ENCODE peak calls at places on chromosomes 6 and 20, in seven cellular contexts. Z is H1, L is K562, Q is GM12891, T is GM12878, V is HepG2, D is SK-N-SH. H is an unnamed sample.
A peak's percentile ranks its signal among the peaks of the same experiment; 100 is the strongest.

GRCh38 chr6:138162104-138162946 is 586 bp downstream of the ARFGEF3 start:
- DNase-seq in Z (no peak), L (no peak), Q (no peak), T (no peak), V (no peak), D (peak; percentile 15), H (peak; percentile 13)

GRCh38 chr6:85460951-85461805 is 11.3 kb downstream of the NT5E start:
- DNase-seq in Z (no peak), L (no peak), Q (no peak), T (peak; percentile 85), V (peak; percentile 45), D (no peak), H (no peak)

GRCh38 chr20:1874534-1875168 is 20.6 kb upstream of the SIRPA start:
- DNase-seq in Z (no peak), L (no peak), Q (no peak), T (no peak), V (peak; percentile 81), D (no peak), H (no peak)

GRCh38 chr6:88728756-88729155 is 234.7 kb downstream of the RNGTT start:
- DNase-seq in Z (peak; percentile 43), L (no peak), Q (no peak), T (no peak), V (no peak), D (no peak), H (no peak)

GRCh38 chr6:9292975-9293374 is 857.6 kb upstream of the SLC35B3 start:
- DNase-seq in Z (no peak), L (no peak), Q (no peak), T (no peak), V (no peak), D (no peak), H (no peak)

GRCh38 chr6:5249451-5250122 is 11.2 kb downstream of the LYRM4 start:
- DNase-seq in Z (no peak), L (no peak), Q (no peak), T (no peak), V (no peak), D (no peak), H (no peak)

GRCh38 chr20:63752411-63753101 is 13.0 kb downstream of the SLC2A4RG start:
- DNase-seq in Z (no peak), L (peak; percentile 76), Q (peak; percentile 13), T (no peak), V (no peak), D (peak; percentile 51), H (no peak)

GRCh38 chr20:57440678-57441509 is 49.7 kb downstream of the RBM38 start:
- DNase-seq in Z (no peak), L (no peak), Q (no peak), T (no peak), V (no peak), D (peak; percentile 88), H (no peak)

GRCh38 chr20:7926767-7927166 is 13.5 kb downstream of the HAO1 start:
- DNase-seq in Z (no peak), L (no peak), Q (no peak), T (no peak), V (peak; percentile 23), D (peak; percentile 10), H (no peak)

GRCh38 chr6:142926177-142926493 is 18.8 kb downstream of the HIVEP2 start:
- DNase-seq in Z (no peak), L (no peak), Q (no peak), T (no peak), V (no peak), D (no peak), H (no peak)

GRCh38 chr6:123829302-123829953 is 25.8 kb downstream of the NKAIN2 start:
- DNase-seq in Z (no peak), L (no peak), Q (no peak), T (no peak), V (no peak), D (no peak), H (no peak)

GRCh38 chr20:478949-479429 is 16.7 kb upstream of the TBC1D20 start:
- DNase-seq in Z (no peak), L (peak; percentile 29), Q (peak; percentile 25), T (no peak), V (peak; percentile 84), D (peak; percentile 56), H (peak; percentile 23)

GRCh38 chr6:19478992-19479391 is 358.2 kb upstream of the ID4 start:
- DNase-seq in Z (no peak), L (no peak), Q (no peak), T (no peak), V (no peak), D (no peak), H (no peak)

GRCh38 chr6:129100164-129100563 is 217.2 kb downstream of the LAMA2 start:
- DNase-seq in Z (no peak), L (no peak), Q (no peak), T (no peak), V (no peak), D (no peak), H (no peak)

GRCh38 chr6:158870418-158870957 is 51.3 kb upstream of the EZR start:
- DNase-seq in Z (no peak), L (no peak), Q (no peak), T (no peak), V (no peak), D (no peak), H (no peak)

GRCh38 chr6:119466226-119466625 is 116.7 kb upstream of the MAN1A1 start:
- DNase-seq in Z (no peak), L (no peak), Q (no peak), T (no peak), V (no peak), D (no peak), H (no peak)

GRCh38 chr6:89081129-89081422 is 525 bp downstream of the PNRC1 start:
- DNase-seq in Z (no peak), L (no peak), Q (no peak), T (no peak), V (no peak), D (no peak), H (no peak)

GRCh38 chr6:7647504-7647903 is 57.5 kb downstream of the SNRNP48 start:
- DNase-seq in Z (no peak), L (no peak), Q (peak; percentile 28), T (peak; percentile 19), V (no peak), D (peak; percentile 11), H (peak; percentile 9)

GRCh38 chr6:31247813-31248212 is 24.1 kb downstream of the HLA-C start:
- DNase-seq in Z (no peak), L (no peak), Q (no peak), T (no peak), V (no peak), D (no peak), H (no peak)

GRCh38 chr20:37396520-37397075 is 50.7 kb downstream of the SRC start:
- DNase-seq in Z (peak; percentile 64), L (peak; percentile 70), Q (no peak), T (no peak), V (no peak), D (peak; percentile 77), H (no peak)

GRCh38 chr6:8027965-8028651 is 36.1 kb downstream of the BLOC1S5 start:
- DNase-seq in Z (no peak), L (no peak), Q (no peak), T (no peak), V (no peak), D (no peak), H (no peak)

GRCh38 chr6:44072959-44073611 is 54.2 kb downstream of the MRPL14 start:
- DNase-seq in Z (no peak), L (peak; percentile 95), Q (peak; percentile 85), T (no peak), V (peak; percentile 82), D (peak; percentile 95), H (peak; percentile 87)

GRCh38 chr20:37526839-37527637 is 638 bp downstream of the BLCAP start:
- DNase-seq in Z (no peak), L (peak; percentile 39), Q (no peak), T (no peak), V (no peak), D (peak; percentile 49), H (no peak)

GRCh38 chr20:59342017-59342957 is 41.9 kb downstream of the EDN3 start:
- DNase-seq in Z (no peak), L (no peak), Q (no peak), T (no peak), V (no peak), D (no peak), H (no peak)
- TF ChIP-seq TAF1 in Z (no peak), L (no peak), Q (no peak), T (no peak), V (no peak), D (no peak), H (no peak)

GRCh38 chr6:11977193-11977592 is 34.9 kb upstream of the HIVEP1 start:
- DNase-seq in Z (no peak), L (no peak), Q (no peak), T (no peak), V (no peak), D (no peak), H (no peak)

GRCh38 chr6:11977738-11978137 is 34.4 kb upstream of the HIVEP1 start:
- DNase-seq in Z (no peak), L (no peak), Q (no peak), T (no peak), V (no peak), D (no peak), H (no peak)

GRCh38 chr6:11976489-11976888 is 35.6 kb upstream of the HIVEP1 start:
- DNase-seq in Z (no peak), L (no peak), Q (no peak), T (no peak), V (no peak), D (no peak), H (no peak)

GRCh38 chr6:11979866-11980265 is 32.2 kb upstream of the HIVEP1 start:
- DNase-seq in Z (no peak), L (no peak), Q (no peak), T (no peak), V (no peak), D (no peak), H (no peak)

DNA sequence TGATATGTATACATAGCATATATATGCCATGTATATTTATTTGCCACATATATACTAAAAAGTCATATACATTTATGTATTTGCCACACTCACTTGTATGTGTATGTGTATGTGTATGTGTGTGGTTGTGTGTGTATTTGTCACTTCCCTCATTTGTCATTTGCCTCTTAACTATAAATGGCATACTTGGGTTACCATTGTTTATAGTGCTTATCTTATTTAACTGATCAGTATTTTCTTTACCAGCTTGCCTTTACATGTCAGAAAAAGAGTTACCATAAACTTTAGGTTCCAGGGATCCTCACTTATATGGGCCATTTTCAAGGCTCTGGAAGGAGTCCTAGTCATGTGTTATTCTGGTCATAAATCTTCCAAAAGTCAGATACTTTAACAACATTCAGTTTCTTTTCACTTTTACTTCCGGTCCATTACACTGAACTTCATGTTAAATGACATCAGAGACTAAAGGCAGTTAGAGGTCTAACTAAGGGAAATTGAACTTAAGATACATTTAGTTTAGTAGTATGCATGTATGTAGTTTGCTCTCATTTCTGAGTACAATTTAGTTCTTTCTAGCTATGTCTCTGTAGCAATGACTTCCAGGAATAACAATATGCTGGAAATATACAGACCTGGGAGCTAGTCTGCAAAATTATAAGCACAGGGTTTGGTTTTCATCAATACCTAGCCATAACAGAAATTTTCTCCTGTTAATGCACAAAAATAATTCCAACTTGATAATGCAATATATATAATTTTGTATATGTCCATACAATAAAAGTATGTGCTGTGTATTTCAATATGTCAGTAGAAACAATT is 33.7 kb upstream of the HIVEP1 start:
- DNase-seq in Z (no peak), L (no peak), Q (no peak), T (peak; percentile 20), V (no peak), D (no peak), H (no peak)
- TF ChIP-seq TAF1 in Z (no peak), L (no peak), Q (no peak), T (no peak), V (no peak), D (no peak), H (no peak)

GRCh38 chr6:167826230-167827061 is at the start of gene AFDN:
- DNase-seq in Z (no peak), L (peak; percentile 86), Q (peak; percentile 79), T (no peak), V (no peak), D (peak; percentile 95), H (peak; percentile 71)
- TF ChIP-seq TAF1 in Z (peak; percentile 34), L (peak; percentile 11), Q (no peak), T (no peak), V (peak; percentile 68), D (no peak), H (no peak)

GRCh38 chr20:50893620-50894019 is 37.6 kb downstream of the ADNP start:
- DNase-seq in Z (no peak), L (no peak), Q (no peak), T (no peak), V (no peak), D (no peak), H (no peak)
- TF ChIP-seq TAF1 in Z (no peak), L (no peak), Q (no peak), T (no peak), V (no peak), D (no peak), H (no peak)